ENCODE peak calls at places on chromosomes 16 and 17, in six cellular contexts. H is esophagus squamous epithelium; F is right lobe of liver; M is effector memory CD4-positive, alpha-beta T cell; V is PC-3; B is K562. T is an unnamed sample.

GRCh38 chr17:79482719-79483118 is 128.1 kb downstream of the RBFOX3 start:
- DNase-seq in F (no peak), V (no peak), B (no peak), M (no peak), H (no peak), T (no peak)

GRCh38 chr17:77308768-77309726 is 168.3 kb downstream of the SEC14L1 start:
- DNase-seq in H (no peak), V (peak), M (no peak), B (peak), F (no peak), T (no peak)

GRCh38 chr17:32516450-32516849 is 29.7 kb downstream of the CDK5R1 start:
- DNase-seq in M (no peak), H (no peak), F (no peak), B (no peak), V (no peak), T (no peak)

GRCh38 chr17:19573075-19573474 is 39.4 kb downstream of the SLC47A1 start:
- DNase-seq in F (no peak), H (no peak), B (no peak), V (no peak), M (no peak), T (no peak)

GRCh38 chr16:89615596-89616090 is 2.2 kb downstream of the DPEP1 start:
- DNase-seq in M (no peak), B (peak), F (no peak), V (no peak), H (no peak), T (no peak)

GRCh38 chr17:61386251-61386650 is 13.4 kb upstream of the TBX2 start:
- DNase-seq in V (no peak), B (no peak), M (no peak), H (no peak), F (peak), T (no peak)

GRCh38 chr17:58525239-58525638 is 10.8 kb upstream of the MTMR4 start:
- DNase-seq in M (no peak), F (no peak), H (no peak), B (no peak), V (no peak), T (peak)

GRCh38 chr17:40121191-40121885 is 433 bp upstream of the MSL1 start:
- DNase-seq in H (no peak), B (peak), V (peak), F (no peak), M (no peak), T (peak)

GRCh38 chr17:32103476-32104113 is 38.7 kb upstream of the RHOT1 start:
- DNase-seq in H (no peak), F (no peak), V (no peak), B (no peak), M (no peak), T (no peak)

GRCh38 chr17:72370819-72371218 is 250.0 kb downstream of the SOX9 start:
- DNase-seq in H (no peak), F (no peak), V (peak), B (peak), M (no peak), T (no peak)

GRCh38 chr17:81556175-81556691 is 4.1 kb upstream of the FAAP100 start:
- DNase-seq in M (no peak), V (peak), B (peak), H (no peak), F (no peak), T (no peak)

GRCh38 chr17:68613739-68614298 is 12.7 kb upstream of the FAM20A start:
- DNase-seq in V (peak), H (no peak), B (peak), F (no peak), M (no peak), T (no peak)

GRCh38 chr16:80932725-80933124 is 74.0 kb downstream of the CMC2 start:
- DNase-seq in B (no peak), M (no peak), H (no peak), V (peak), F (peak), T (peak)

GRCh38 chr16:10180042-10180770 is 2.0 kb downstream of the GRIN2A start:
- DNase-seq in V (no peak), F (no peak), B (no peak), M (no peak), H (no peak), T (no peak)

GRCh38 chr16:46932802-46933201 is 40.7 kb downstream of the DNAJA2 start:
- DNase-seq in M (no peak), B (peak), F (no peak), V (no peak), H (no peak), T (no peak)

GRCh38 chr16:51544850-51545467 is 393.9 kb upstream of the SALL1 start:
- DNase-seq in B (no peak), M (no peak), V (no peak), H (no peak), F (no peak), T (no peak)

GRCh38 chr17:66459811-66460270 is 157.4 kb downstream of the PRKCA start:
- DNase-seq in B (no peak), F (no peak), H (no peak), V (peak), M (no peak), T (peak)

GRCh38 chr16:252366-253337 is 18.0 kb downstream of the FAM234A start:
- DNase-seq in M (no peak), V (no peak), B (peak), F (no peak), H (no peak), T (no peak)

GRCh38 chr17:76184266-76184665 is 43.2 kb upstream of the FOXJ1 start:
- DNase-seq in B (no peak), H (no peak), M (no peak), V (no peak), F (no peak), T (no peak)

GRCh38 chr16:84013787-84014569 is 28.6 kb downstream of the SLC38A8 start:
- DNase-seq in B (peak), M (peak), F (peak), V (peak), H (no peak), T (peak)

GRCh38 chr17:78263063-78263735 is 31.8 kb downstream of the TMEM235 start:
- DNase-seq in B (peak), M (no peak), H (no peak), F (no peak), V (no peak), T (peak)

GRCh38 chr17:79985361-79985760 is 50.3 kb downstream of the TBC1D16 start:
- DNase-seq in H (no peak), F (peak), M (no peak), B (no peak), V (no peak), T (no peak)

GRCh38 chr17:76515291-76515949 is 14.2 kb upstream of the RHBDF2 start:
- DNase-seq in M (peak), H (no peak), V (no peak), F (no peak), B (no peak), T (peak)

GRCh38 chr17:76867578-76868175 is 527 bp upstream of the MGAT5B start:
- DNase-seq in H (no peak), V (peak), F (no peak), B (peak), M (no peak), T (no peak)

GRCh38 chr17:1060991-1061390 is 64.1 kb downstream of the TIMM22 start:
- DNase-seq in H (no peak), V (peak), B (peak), F (peak), M (no peak), T (peak)

GRCh38 chr17:2237960-2238359 is 65.6 kb downstream of the SMG6 start:
- DNase-seq in F (no peak), B (no peak), V (no peak), M (no peak), H (no peak), T (no peak)

GRCh38 chr17:45992904-45993303 is 6.1 kb upstream of the STH start:
- DNase-seq in F (no peak), H (no peak), B (no peak), V (no peak), M (no peak), T (no peak)

GRCh38 chr17:39753514-39754160 is 15.9 kb downstream of the GRB7 start:
- DNase-seq in V (peak), F (peak), M (peak), B (no peak), H (no peak), T (peak)

GRCh38 chr17:78397681-78398101 is 19.2 kb downstream of the PGS1 start:
- DNase-seq in V (no peak), M (no peak), B (no peak), H (no peak), F (peak), T (peak)

GRCh38 chr16:47916266-47916665 is 239.5 kb downstream of the ABCC12 start:
- DNase-seq in H (no peak), M (no peak), F (no peak), V (peak), B (no peak), T (no peak)

GRCh38 chr17:68456529-68457167 is 648 bp downstream of the WIPI1 start:
- DNase-seq in F (peak), H (no peak), M (no peak), B (no peak), V (peak), T (peak)

GRCh38 chr16:22427556-22427955 is 53.1 kb upstream of the CDR2 start:
- DNase-seq in M (no peak), B (no peak), F (no peak), H (no peak), V (no peak), T (no peak)

GRCh38 chr16:47375423-47375822 is 85.4 kb downstream of the ITFG1 start:
- DNase-seq in M (no peak), V (no peak), B (no peak), H (no peak), F (no peak), T (no peak)

DNA sequence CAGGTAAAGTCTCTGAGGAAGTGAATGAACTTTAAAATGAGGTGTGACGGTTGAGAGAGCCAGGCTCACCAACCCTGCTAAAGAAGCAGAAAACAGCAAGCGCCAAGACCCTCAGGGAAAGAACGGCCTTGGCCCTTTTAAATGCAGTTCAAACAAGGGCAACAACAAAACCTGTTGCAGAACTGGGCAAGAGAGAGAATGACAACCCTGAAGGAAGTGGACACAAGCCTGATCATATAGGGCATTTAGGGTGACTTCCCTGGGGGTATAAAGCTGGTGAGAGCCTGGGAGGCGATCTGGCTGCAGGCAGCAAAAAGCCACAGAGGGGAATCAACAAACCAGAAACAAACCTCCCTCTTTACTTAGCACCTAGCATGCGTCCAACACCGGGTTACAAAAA is 1.0 kb downstream of the CPPED1 start:
- DNase-seq in B (peak), H (no peak), M (no peak), V (no peak), F (no peak), T (no peak)
- H3K27ac ChIP-seq in B (peak), H (peak), M (no peak), V (no peak), F (peak), T (no peak)

GRCh38 chr16:86514656-86515376 is 4.5 kb downstream of the FOXF1 start:
- DNase-seq in V (no peak), M (no peak), B (no peak), H (no peak), F (no peak), T (no peak)
- H3K27ac ChIP-seq in V (no peak), M (no peak), B (no peak), H (peak), F (no peak), T (no peak)

GRCh38 chr17:75154195-75155106 is at the start of gene JPT1:
- DNase-seq in M (peak), H (peak), V (peak), F (peak), B (peak), T (peak)
- H3K27ac ChIP-seq in M (peak), H (peak), V (peak), F (peak), B (peak), T (peak)

DNA sequence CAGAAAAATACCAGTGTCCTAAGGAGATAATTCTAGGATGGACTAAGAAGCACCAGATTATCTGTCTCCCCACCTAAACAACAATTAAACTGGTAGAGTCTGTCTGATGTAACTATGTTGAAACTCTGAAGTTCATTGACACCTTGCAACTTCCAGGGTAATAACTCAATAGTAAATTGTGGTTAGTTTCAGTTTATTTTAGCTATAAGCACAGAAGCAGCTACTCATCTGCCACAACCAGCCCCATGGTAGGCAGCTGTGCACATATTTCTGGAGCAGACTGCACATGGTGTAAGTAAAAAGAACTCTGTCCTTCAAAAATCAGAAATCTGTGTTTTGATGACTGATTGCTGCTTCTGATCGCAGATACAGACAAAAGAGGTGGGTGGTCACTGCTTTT is 852.1 kb downstream of the CDH11 start:
- DNase-seq in V (no peak), F (no peak), H (no peak), M (no peak), B (no peak), T (no peak)
- H3K27ac ChIP-seq in V (no peak), F (no peak), H (no peak), M (no peak), B (no peak), T (no peak)

GRCh38 chr17:63609820-63610573 is 9.3 kb downstream of the TACO1 start:
- DNase-seq in B (no peak), F (no peak), H (no peak), V (no peak), M (no peak), T (no peak)
- H3K27ac ChIP-seq in B (no peak), F (peak), H (no peak), V (no peak), M (peak), T (no peak)

GRCh38 chr17:7914771-7915610 is 1.1 kb downstream of the RNF227 start:
- DNase-seq in H (no peak), B (no peak), F (no peak), V (peak), M (no peak), T (peak)
- H3K27ac ChIP-seq in H (peak), B (peak), F (peak), V (no peak), M (peak), T (peak)

GRCh38 chr17:38421224-38421841 is 6.9 kb upstream of the ARHGAP23 start:
- DNase-seq in H (no peak), F (no peak), B (no peak), M (no peak), V (no peak), T (no peak)
- H3K27ac ChIP-seq in H (peak), F (no peak), B (no peak), M (no peak), V (no peak), T (peak)

GRCh38 chr16:57801856-57802634 is at the start of gene KIFC3:
- DNase-seq in M (peak), V (peak), H (no peak), B (peak), F (peak), T (peak)

GRCh38 chr16:57801098-57801855 is 1.0 kb downstream of the KIFC3 start:
- DNase-seq in F (peak), V (peak), B (peak), M (no peak), H (no peak), T (no peak)

GRCh38 chr16:57804111-57804837 is 2.0 kb upstream of the KIFC3 start:
- DNase-seq in H (no peak), V (no peak), F (no peak), B (no peak), M (no peak), T (no peak)

GRCh38 chr16:57803413-57803990 is 1.2 kb upstream of the KIFC3 start:
- DNase-seq in V (no peak), H (no peak), B (peak), M (no peak), F (no peak), T (peak)

DNA sequence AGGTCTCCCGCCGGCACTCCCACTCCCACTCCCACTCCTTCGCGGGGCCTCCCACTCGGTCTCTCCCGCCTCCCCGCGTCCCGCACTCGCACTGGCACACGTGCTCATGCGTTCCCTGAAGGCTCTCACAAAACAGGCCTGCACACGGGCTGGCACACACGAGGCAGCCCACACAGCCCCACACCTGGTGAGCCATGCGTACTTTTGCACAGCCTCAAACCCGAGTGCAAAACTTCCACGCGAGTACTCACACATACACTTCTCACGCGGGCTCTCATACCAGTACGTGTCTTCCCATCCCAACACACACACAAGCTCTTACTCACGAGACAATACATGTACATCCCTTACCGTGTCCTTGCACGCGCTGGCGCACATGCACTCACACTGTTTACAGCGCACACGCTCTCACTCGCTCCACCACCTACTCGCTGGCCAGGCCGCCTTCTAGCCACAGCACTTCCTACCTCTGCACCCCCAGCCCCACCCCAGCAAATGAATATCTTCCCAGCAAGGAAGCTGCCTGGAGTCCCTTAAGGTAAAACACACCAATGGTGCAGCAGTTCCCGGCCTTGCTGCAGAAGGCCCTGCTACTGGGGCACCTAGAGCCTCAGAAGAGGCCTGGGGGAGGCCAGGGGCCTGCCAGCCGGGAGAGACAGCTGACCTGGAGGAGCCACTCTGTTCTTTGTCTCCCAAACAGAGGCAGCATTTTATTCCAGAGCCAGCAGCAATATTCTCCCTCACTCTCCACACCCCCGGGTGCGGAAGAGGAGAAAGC is 533 bp upstream of the KIFC3 start:
- DNase-seq in B (peak), F (peak), M (no peak), V (no peak), H (no peak), T (peak)
- H3K27ac ChIP-seq in B (peak), F (peak), M (no peak), V (no peak), H (peak), T (peak)